ENCODE peak calls at places on chromosomes 16 and 17, in eight cellular contexts. One of them, this sample, is unnamed.
A peak's percentile ranks its signal among the peaks of the same experiment; 100 is the strongest.

GRCh38 chr17:17808706-17809432 is 27.9 kb downstream of the SREBF1 start:
- DNase-seq in stimulated activated CD4-positive, alpha-beta T cell treated with anti-CD3 and anti-CD28 coated beads, Interleukin-2, amount 100 ng/mL, for 4 hours: no peak
- DNase-seq in endodermal cell: peak; percentile 76
- DNase-seq in non-pigmented ciliary epithelial cell: no peak
- DNase-seq in midbrain: no peak
- DNase-seq in neural crest cell: no peak
- DNase-seq in NCI-H774: no peak
- DNase-seq in A172: peak; percentile 29
- DNase-seq in this sample: no peak

GRCh38 chr17:57918017-57918895 is 37.0 kb downstream of the CUEDC1 start:
- DNase-seq in non-pigmented ciliary epithelial cell: no peak
- DNase-seq in NCI-H774: no peak
- DNase-seq in A172: peak; percentile 77
- DNase-seq in midbrain: no peak
- DNase-seq in neural crest cell: no peak
- DNase-seq in endodermal cell: peak; percentile 73
- DNase-seq in stimulated activated CD4-positive, alpha-beta T cell treated with anti-CD3 and anti-CD28 coated beads, Interleukin-2, amount 100 ng/mL, for 4 hours: no peak
- DNase-seq in this sample: peak; percentile 79

GRCh38 chr16:55029509-55029908 is 98.8 kb downstream of the IRX5 start:
- DNase-seq in midbrain: no peak
- DNase-seq in NCI-H774: no peak
- DNase-seq in non-pigmented ciliary epithelial cell: no peak
- DNase-seq in endodermal cell: no peak
- DNase-seq in neural crest cell: no peak
- DNase-seq in stimulated activated CD4-positive, alpha-beta T cell treated with anti-CD3 and anti-CD28 coated beads, Interleukin-2, amount 100 ng/mL, for 4 hours: no peak
- DNase-seq in A172: no peak
- DNase-seq in this sample: no peak

GRCh38 chr17:79981661-79982101 is 54.0 kb downstream of the TBC1D16 start:
- DNase-seq in neural crest cell: no peak
- DNase-seq in A172: no peak
- DNase-seq in NCI-H774: no peak
- DNase-seq in endodermal cell: peak; percentile 39
- DNase-seq in midbrain: no peak
- DNase-seq in non-pigmented ciliary epithelial cell: no peak
- DNase-seq in stimulated activated CD4-positive, alpha-beta T cell treated with anti-CD3 and anti-CD28 coated beads, Interleukin-2, amount 100 ng/mL, for 4 hours: no peak
- DNase-seq in this sample: no peak

GRCh38 chr16:23171234-23171948 is 11.2 kb upstream of the SCNN1G start:
- DNase-seq in A172: peak; percentile 33
- DNase-seq in neural crest cell: no peak
- DNase-seq in stimulated activated CD4-positive, alpha-beta T cell treated with anti-CD3 and anti-CD28 coated beads, Interleukin-2, amount 100 ng/mL, for 4 hours: no peak
- DNase-seq in NCI-H774: no peak
- DNase-seq in non-pigmented ciliary epithelial cell: no peak
- DNase-seq in midbrain: no peak
- DNase-seq in endodermal cell: no peak
- DNase-seq in this sample: peak; percentile 83

GRCh38 chr17:2347805-2348685 is 10.7 kb downstream of the SGSM2 start:
- DNase-seq in stimulated activated CD4-positive, alpha-beta T cell treated with anti-CD3 and anti-CD28 coated beads, Interleukin-2, amount 100 ng/mL, for 4 hours: no peak
- DNase-seq in A172: peak; percentile 57
- DNase-seq in midbrain: peak; percentile 42
- DNase-seq in endodermal cell: peak; percentile 99
- DNase-seq in NCI-H774: no peak
- DNase-seq in neural crest cell: peak; percentile 39
- DNase-seq in non-pigmented ciliary epithelial cell: peak; percentile 24
- DNase-seq in this sample: peak; percentile 53

GRCh38 chr16:10039220-10040096 is 142.8 kb downstream of the GRIN2A start:
- DNase-seq in stimulated activated CD4-positive, alpha-beta T cell treated with anti-CD3 and anti-CD28 coated beads, Interleukin-2, amount 100 ng/mL, for 4 hours: no peak
- DNase-seq in midbrain: peak; percentile 66
- DNase-seq in endodermal cell: peak; percentile 79
- DNase-seq in A172: no peak
- DNase-seq in NCI-H774: no peak
- DNase-seq in non-pigmented ciliary epithelial cell: no peak
- DNase-seq in neural crest cell: peak; percentile 16
- DNase-seq in this sample: peak; percentile 39

GRCh38 chr16:6602401-6602800 is 730.2 kb upstream of the RBFOX1 start:
- DNase-seq in endodermal cell: no peak
- DNase-seq in midbrain: no peak
- DNase-seq in non-pigmented ciliary epithelial cell: no peak
- DNase-seq in stimulated activated CD4-positive, alpha-beta T cell treated with anti-CD3 and anti-CD28 coated beads, Interleukin-2, amount 100 ng/mL, for 4 hours: no peak
- DNase-seq in A172: no peak
- DNase-seq in NCI-H774: no peak
- DNase-seq in neural crest cell: no peak
- DNase-seq in this sample: no peak

GRCh38 chr17:31574458-31574857 is 183.0 kb downstream of the RAB11FIP4 start:
- DNase-seq in midbrain: no peak
- DNase-seq in endodermal cell: no peak
- DNase-seq in stimulated activated CD4-positive, alpha-beta T cell treated with anti-CD3 and anti-CD28 coated beads, Interleukin-2, amount 100 ng/mL, for 4 hours: no peak
- DNase-seq in A172: no peak
- DNase-seq in NCI-H774: no peak
- DNase-seq in neural crest cell: no peak
- DNase-seq in non-pigmented ciliary epithelial cell: no peak
- DNase-seq in this sample: no peak

GRCh38 chr17:82161216-82161615 is 51.4 kb downstream of the CCDC57 start:
- DNase-seq in A172: no peak
- DNase-seq in NCI-H774: no peak
- DNase-seq in midbrain: no peak
- DNase-seq in stimulated activated CD4-positive, alpha-beta T cell treated with anti-CD3 and anti-CD28 coated beads, Interleukin-2, amount 100 ng/mL, for 4 hours: no peak
- DNase-seq in neural crest cell: no peak
- DNase-seq in non-pigmented ciliary epithelial cell: no peak
- DNase-seq in endodermal cell: no peak
- DNase-seq in this sample: no peak

GRCh38 chr16:75653926-75654325 is 6.4 kb downstream of the TERF2IP start:
- DNase-seq in non-pigmented ciliary epithelial cell: no peak
- DNase-seq in NCI-H774: no peak
- DNase-seq in midbrain: no peak
- DNase-seq in A172: no peak
- DNase-seq in neural crest cell: no peak
- DNase-seq in endodermal cell: no peak
- DNase-seq in stimulated activated CD4-positive, alpha-beta T cell treated with anti-CD3 and anti-CD28 coated beads, Interleukin-2, amount 100 ng/mL, for 4 hours: no peak
- DNase-seq in this sample: no peak

GRCh38 chr17:72613411-72614292 is 478.8 kb downstream of the SLC39A11 start:
- DNase-seq in non-pigmented ciliary epithelial cell: no peak
- DNase-seq in A172: peak; percentile 88
- DNase-seq in endodermal cell: no peak
- DNase-seq in midbrain: no peak
- DNase-seq in neural crest cell: no peak
- DNase-seq in NCI-H774: no peak
- DNase-seq in stimulated activated CD4-positive, alpha-beta T cell treated with anti-CD3 and anti-CD28 coated beads, Interleukin-2, amount 100 ng/mL, for 4 hours: no peak
- DNase-seq in this sample: peak; percentile 79

GRCh38 chr17:57068707-57069106 is 16.3 kb upstream of the AKAP1 start:
- DNase-seq in non-pigmented ciliary epithelial cell: no peak
- DNase-seq in NCI-H774: no peak
- DNase-seq in midbrain: no peak
- DNase-seq in A172: no peak
- DNase-seq in stimulated activated CD4-positive, alpha-beta T cell treated with anti-CD3 and anti-CD28 coated beads, Interleukin-2, amount 100 ng/mL, for 4 hours: no peak
- DNase-seq in neural crest cell: no peak
- DNase-seq in endodermal cell: no peak
- DNase-seq in this sample: no peak

GRCh38 chr16:83952940-83953795 is at the start of gene OSGIN1:
- DNase-seq in non-pigmented ciliary epithelial cell: peak; percentile 59
- DNase-seq in endodermal cell: peak; percentile 88
- DNase-seq in NCI-H774: peak; percentile 56
- DNase-seq in A172: peak; percentile 97
- DNase-seq in stimulated activated CD4-positive, alpha-beta T cell treated with anti-CD3 and anti-CD28 coated beads, Interleukin-2, amount 100 ng/mL, for 4 hours: peak; percentile 78
- DNase-seq in neural crest cell: peak; percentile 61
- DNase-seq in midbrain: peak; percentile 87
- DNase-seq in this sample: peak; percentile 94

GRCh38 chr17:47145351-47145750 is 43.7 kb downstream of the CDC27 start:
- DNase-seq in endodermal cell: peak; percentile 57
- DNase-seq in non-pigmented ciliary epithelial cell: no peak
- DNase-seq in neural crest cell: no peak
- DNase-seq in midbrain: no peak
- DNase-seq in NCI-H774: no peak
- DNase-seq in A172: no peak
- DNase-seq in stimulated activated CD4-positive, alpha-beta T cell treated with anti-CD3 and anti-CD28 coated beads, Interleukin-2, amount 100 ng/mL, for 4 hours: no peak
- DNase-seq in this sample: no peak

GRCh38 chr16:68319185-68319908 is 8.5 kb downstream of the PRMT7 start:
- DNase-seq in A172: no peak
- DNase-seq in stimulated activated CD4-positive, alpha-beta T cell treated with anti-CD3 and anti-CD28 coated beads, Interleukin-2, amount 100 ng/mL, for 4 hours: no peak
- DNase-seq in endodermal cell: no peak
- DNase-seq in NCI-H774: no peak
- DNase-seq in non-pigmented ciliary epithelial cell: no peak
- DNase-seq in midbrain: no peak
- DNase-seq in neural crest cell: no peak
- DNase-seq in this sample: no peak

GRCh38 chr17:40499551-40500189 is 1.8 kb downstream of the TNS4 start:
- DNase-seq in neural crest cell: peak; percentile 45
- DNase-seq in non-pigmented ciliary epithelial cell: no peak
- DNase-seq in A172: peak; percentile 67
- DNase-seq in stimulated activated CD4-positive, alpha-beta T cell treated with anti-CD3 and anti-CD28 coated beads, Interleukin-2, amount 100 ng/mL, for 4 hours: no peak
- DNase-seq in NCI-H774: peak; percentile 54
- DNase-seq in midbrain: peak; percentile 24
- DNase-seq in endodermal cell: peak; percentile 95
- DNase-seq in this sample: peak; percentile 78

GRCh38 chr16:2511128-2511785 is 2.5 kb upstream of the ATP6V0C start:
- DNase-seq in endodermal cell: no peak
- DNase-seq in NCI-H774: no peak
- DNase-seq in midbrain: no peak
- DNase-seq in A172: no peak
- DNase-seq in stimulated activated CD4-positive, alpha-beta T cell treated with anti-CD3 and anti-CD28 coated beads, Interleukin-2, amount 100 ng/mL, for 4 hours: no peak
- DNase-seq in non-pigmented ciliary epithelial cell: no peak
- DNase-seq in neural crest cell: no peak
- DNase-seq in this sample: no peak

GRCh38 chr16:7140899-7141298 is 191.7 kb upstream of the RBFOX1 start:
- DNase-seq in non-pigmented ciliary epithelial cell: no peak
- DNase-seq in neural crest cell: no peak
- DNase-seq in midbrain: no peak
- DNase-seq in endodermal cell: no peak
- DNase-seq in A172: no peak
- DNase-seq in NCI-H774: no peak
- DNase-seq in stimulated activated CD4-positive, alpha-beta T cell treated with anti-CD3 and anti-CD28 coated beads, Interleukin-2, amount 100 ng/mL, for 4 hours: no peak
- DNase-seq in this sample: peak; percentile 9

GRCh38 chr17:38676706-38677504 is 2.1 kb upstream of the EPOP start:
- DNase-seq in neural crest cell: peak; percentile 88
- DNase-seq in non-pigmented ciliary epithelial cell: peak; percentile 49
- DNase-seq in midbrain: peak; percentile 84
- DNase-seq in stimulated activated CD4-positive, alpha-beta T cell treated with anti-CD3 and anti-CD28 coated beads, Interleukin-2, amount 100 ng/mL, for 4 hours: peak; percentile 71
- DNase-seq in endodermal cell: peak; percentile 99
- DNase-seq in NCI-H774: peak; percentile 86
- DNase-seq in A172: peak; percentile 88
- DNase-seq in this sample: peak; percentile 81

GRCh38 chr17:75684249-75684648 is 17.1 kb downstream of the SAP30BP start:
- DNase-seq in stimulated activated CD4-positive, alpha-beta T cell treated with anti-CD3 and anti-CD28 coated beads, Interleukin-2, amount 100 ng/mL, for 4 hours: no peak
- DNase-seq in neural crest cell: no peak
- DNase-seq in A172: peak; percentile 68
- DNase-seq in midbrain: no peak
- DNase-seq in non-pigmented ciliary epithelial cell: no peak
- DNase-seq in endodermal cell: no peak
- DNase-seq in NCI-H774: no peak
- DNase-seq in this sample: peak; percentile 55

GRCh38 chr17:79145548-79145947 is 70.9 kb downstream of the ENGASE start:
- DNase-seq in A172: no peak
- DNase-seq in neural crest cell: no peak
- DNase-seq in endodermal cell: no peak
- DNase-seq in NCI-H774: no peak
- DNase-seq in non-pigmented ciliary epithelial cell: no peak
- DNase-seq in stimulated activated CD4-positive, alpha-beta T cell treated with anti-CD3 and anti-CD28 coated beads, Interleukin-2, amount 100 ng/mL, for 4 hours: no peak
- DNase-seq in midbrain: no peak
- DNase-seq in this sample: no peak

GRCh38 chr17:38606646-38607611 is 1.2 kb upstream of the SRCIN1 start:
- DNase-seq in endodermal cell: peak; percentile 79
- DNase-seq in non-pigmented ciliary epithelial cell: no peak
- DNase-seq in NCI-H774: no peak
- DNase-seq in neural crest cell: no peak
- DNase-seq in A172: no peak
- DNase-seq in midbrain: peak; percentile 92
- DNase-seq in stimulated activated CD4-positive, alpha-beta T cell treated with anti-CD3 and anti-CD28 coated beads, Interleukin-2, amount 100 ng/mL, for 4 hours: no peak
- DNase-seq in this sample: no peak

GRCh38 chr16:77961811-77962210 is 60.5 kb upstream of the CLEC3A start:
- DNase-seq in stimulated activated CD4-positive, alpha-beta T cell treated with anti-CD3 and anti-CD28 coated beads, Interleukin-2, amount 100 ng/mL, for 4 hours: no peak
- DNase-seq in endodermal cell: no peak
- DNase-seq in midbrain: no peak
- DNase-seq in NCI-H774: no peak
- DNase-seq in neural crest cell: no peak
- DNase-seq in non-pigmented ciliary epithelial cell: no peak
- DNase-seq in A172: peak; percentile 36
- DNase-seq in this sample: peak; percentile 67

GRCh38 chr17:37422971-37423625 is 16.4 kb downstream of the TADA2A start:
- DNase-seq in neural crest cell: no peak
- DNase-seq in midbrain: no peak
- DNase-seq in stimulated activated CD4-positive, alpha-beta T cell treated with anti-CD3 and anti-CD28 coated beads, Interleukin-2, amount 100 ng/mL, for 4 hours: no peak
- DNase-seq in A172: no peak
- DNase-seq in non-pigmented ciliary epithelial cell: no peak
- DNase-seq in endodermal cell: no peak
- DNase-seq in NCI-H774: no peak
- DNase-seq in this sample: no peak

GRCh38 chr17:66508896-66509843 is 206.8 kb downstream of the PRKCA start:
- DNase-seq in neural crest cell: no peak
- DNase-seq in midbrain: no peak
- DNase-seq in stimulated activated CD4-positive, alpha-beta T cell treated with anti-CD3 and anti-CD28 coated beads, Interleukin-2, amount 100 ng/mL, for 4 hours: peak; percentile 44
- DNase-seq in A172: peak; percentile 85
- DNase-seq in NCI-H774: no peak
- DNase-seq in endodermal cell: no peak
- DNase-seq in non-pigmented ciliary epithelial cell: no peak
- DNase-seq in this sample: peak; percentile 96

GRCh38 chr17:77385750-77386501 is 245.2 kb downstream of the SEC14L1 start:
- DNase-seq in endodermal cell: no peak
- DNase-seq in non-pigmented ciliary epithelial cell: no peak
- DNase-seq in neural crest cell: no peak
- DNase-seq in NCI-H774: no peak
- DNase-seq in stimulated activated CD4-positive, alpha-beta T cell treated with anti-CD3 and anti-CD28 coated beads, Interleukin-2, amount 100 ng/mL, for 4 hours: no peak
- DNase-seq in midbrain: no peak
- DNase-seq in A172: no peak
- DNase-seq in this sample: peak; percentile 42

GRCh38 chr17:29038511-29039300 is 4.2 kb upstream of the PIPOX start:
- DNase-seq in midbrain: no peak
- DNase-seq in A172: no peak
- DNase-seq in NCI-H774: no peak
- DNase-seq in non-pigmented ciliary epithelial cell: no peak
- DNase-seq in neural crest cell: no peak
- DNase-seq in endodermal cell: no peak
- DNase-seq in stimulated activated CD4-positive, alpha-beta T cell treated with anti-CD3 and anti-CD28 coated beads, Interleukin-2, amount 100 ng/mL, for 4 hours: no peak
- DNase-seq in this sample: no peak

GRCh38 chr16:11181889-11182279 is 74.1 kb downstream of the SOCS1 start:
- DNase-seq in non-pigmented ciliary epithelial cell: no peak
- DNase-seq in stimulated activated CD4-positive, alpha-beta T cell treated with anti-CD3 and anti-CD28 coated beads, Interleukin-2, amount 100 ng/mL, for 4 hours: peak; percentile 17
- DNase-seq in neural crest cell: no peak
- DNase-seq in NCI-H774: no peak
- DNase-seq in endodermal cell: no peak
- DNase-seq in midbrain: no peak
- DNase-seq in A172: peak; percentile 40
- DNase-seq in this sample: peak; percentile 43

GRCh38 chr17:71975331-71975801 is 145.5 kb upstream of the SOX9 start:
- DNase-seq in A172: peak; percentile 64
- DNase-seq in NCI-H774: no peak
- DNase-seq in neural crest cell: no peak
- DNase-seq in stimulated activated CD4-positive, alpha-beta T cell treated with anti-CD3 and anti-CD28 coated beads, Interleukin-2, amount 100 ng/mL, for 4 hours: no peak
- DNase-seq in non-pigmented ciliary epithelial cell: no peak
- DNase-seq in midbrain: peak; percentile 34
- DNase-seq in endodermal cell: peak; percentile 67
- DNase-seq in this sample: peak; percentile 69

GRCh38 chr16:369866-370436 is 387 bp downstream of the MRPL28 start:
- DNase-seq in midbrain: no peak
- DNase-seq in endodermal cell: peak; percentile 76
- DNase-seq in neural crest cell: no peak
- DNase-seq in A172: no peak
- DNase-seq in non-pigmented ciliary epithelial cell: no peak
- DNase-seq in stimulated activated CD4-positive, alpha-beta T cell treated with anti-CD3 and anti-CD28 coated beads, Interleukin-2, amount 100 ng/mL, for 4 hours: no peak
- DNase-seq in NCI-H774: no peak
- DNase-seq in this sample: no peak

GRCh38 chr16:71401988-71402387 is 39.9 kb downstream of the TLE7 start:
- DNase-seq in midbrain: no peak
- DNase-seq in stimulated activated CD4-positive, alpha-beta T cell treated with anti-CD3 and anti-CD28 coated beads, Interleukin-2, amount 100 ng/mL, for 4 hours: no peak
- DNase-seq in endodermal cell: no peak
- DNase-seq in NCI-H774: no peak
- DNase-seq in non-pigmented ciliary epithelial cell: no peak
- DNase-seq in neural crest cell: no peak
- DNase-seq in A172: no peak
- DNase-seq in this sample: no peak

GRCh38 chr16:23960081-23960499 is 124.3 kb downstream of the PRKCB start:
- DNase-seq in A172: no peak
- DNase-seq in stimulated activated CD4-positive, alpha-beta T cell treated with anti-CD3 and anti-CD28 coated beads, Interleukin-2, amount 100 ng/mL, for 4 hours: no peak
- DNase-seq in neural crest cell: no peak
- DNase-seq in endodermal cell: no peak
- DNase-seq in midbrain: no peak
- DNase-seq in non-pigmented ciliary epithelial cell: no peak
- DNase-seq in NCI-H774: no peak
- DNase-seq in this sample: no peak

GRCh38 chr17:48143629-48144028 is 36.1 kb downstream of the SNX11 start:
- DNase-seq in NCI-H774: no peak
- DNase-seq in midbrain: no peak
- DNase-seq in stimulated activated CD4-positive, alpha-beta T cell treated with anti-CD3 and anti-CD28 coated beads, Interleukin-2, amount 100 ng/mL, for 4 hours: no peak
- DNase-seq in endodermal cell: peak; percentile 76
- DNase-seq in A172: no peak
- DNase-seq in neural crest cell: no peak
- DNase-seq in non-pigmented ciliary epithelial cell: no peak
- DNase-seq in this sample: no peak

This sample was measured in M059J.